ENCODE peak calls at places on chromosomes 4 and X, in seven cellular contexts. W is HEK293T; N is cardiac muscle cell; K is fibroblast of pulmonary artery; Y is putamen; S is IMR-90; Z is stimulated activated CD4-positive, alpha-beta T cell treated with anti-CD3 and anti-CD28 coated beads, Interleukin-4, amount 100 ng/mL, for 1 hour. G is an unnamed sample.

GRCh38 chrX:151815461-151815860 is 80.9 kb downstream of the CNGA2 start:
- DNase-seq in W (no peak), N (peak; percentile 29), K (peak; percentile 14), Y (no peak), S (no peak), Z (no peak), G (no peak)

GRCh38 chr4:167176723-167177367 is 57.4 kb downstream of the SPOCK3 start:
- DNase-seq in W (no peak), N (no peak), K (no peak), Y (no peak), S (no peak), Z (no peak), G (no peak)

GRCh38 chr4:59818656-59819055 is 1381.5 kb upstream of the ADGRL3 start:
- DNase-seq in W (no peak), N (no peak), K (no peak), Y (peak; percentile 27), S (no peak), Z (no peak), G (no peak)

GRCh38 chr4:3112979-3113469 is 38.5 kb downstream of the HTT start:
- DNase-seq in W (no peak), N (peak; percentile 36), K (peak; percentile 58), Y (peak; percentile 22), S (peak; percentile 49), Z (no peak), G (no peak)

GRCh38 chr4:30605616-30606015 is 114.6 kb upstream of the PCDH7 start:
- DNase-seq in W (no peak), N (peak; percentile 58), K (peak; percentile 20), Y (no peak), S (no peak), Z (no peak), G (no peak)

GRCh38 chrX:34810911-34811310 is 131.7 kb upstream of the FAM47B start:
- DNase-seq in W (no peak), N (no peak), K (no peak), Y (no peak), S (no peak), Z (no peak), G (no peak)

GRCh38 chr4:89482248-89482647 is 174.6 kb upstream of the GPRIN3 start:
- DNase-seq in W (peak; percentile 45), N (peak; percentile 54), K (peak; percentile 70), Y (no peak), S (peak; percentile 53), Z (no peak), G (no peak)

GRCh38 chrX:55119712-55120111 is 30.9 kb downstream of the PAGE2 start:
- DNase-seq in W (no peak), N (peak; percentile 22), K (peak; percentile 21), Y (no peak), S (peak; percentile 3), Z (no peak), G (no peak)

GRCh38 chrX:13005671-13006473 is 31.0 kb downstream of the TMSB4X start:
- DNase-seq in W (no peak), N (no peak), K (peak; percentile 29), Y (no peak), S (peak; percentile 70), Z (peak; percentile 18), G (no peak)

GRCh38 chr4:34193451-34194154 is 2050.7 kb downstream of the ARAP2 start:
- DNase-seq in W (no peak), N (peak; percentile 51), K (peak; percentile 49), Y (no peak), S (peak; percentile 50), Z (no peak), G (no peak)

GRCh38 chrX:519741-520140 is 110.8 kb upstream of the SHOX start:
- DNase-seq in W (no peak), N (no peak), K (no peak), Y (no peak), S (no peak), Z (no peak), G (no peak)

GRCh38 chr4:71550220-71551190 is 211.7 kb downstream of the SLC4A4 start:
- DNase-seq in W (no peak), N (peak; percentile 63), K (peak; percentile 32), Y (no peak), S (peak; percentile 84), Z (no peak), G (no peak)

GRCh38 chr4:30068234-30068633 is 651.9 kb upstream of the PCDH7 start:
- DNase-seq in W (peak; percentile 5), N (no peak), K (no peak), Y (no peak), S (no peak), Z (no peak), G (no peak)

GRCh38 chrX:20059467-20060128 is 57.1 kb downstream of the MAP7D2 start:
- DNase-seq in W (no peak), N (no peak), K (no peak), Y (no peak), S (no peak), Z (no peak), G (no peak)

GRCh38 chr4:304987-305680 is at the start of gene ZNF732:
- DNase-seq in W (no peak), N (peak; percentile 87), K (peak; percentile 70), Y (peak; percentile 74), S (peak; percentile 19), Z (no peak), G (no peak)

GRCh38 chr4:80912350-80912749 is 118.2 kb upstream of the BMP3 start:
- DNase-seq in W (no peak), N (no peak), K (no peak), Y (no peak), S (no peak), Z (no peak), G (no peak)

GRCh38 chr4:3302786-3303444 is 10.1 kb downstream of the RGS12 start:
- DNase-seq in W (no peak), N (no peak), K (no peak), Y (no peak), S (no peak), Z (no peak), G (peak; percentile 43)

GRCh38 chrX:86047174-86047991 is at the start of gene CHM:
- DNase-seq in W (peak; percentile 79), N (peak; percentile 87), K (peak; percentile 88), Y (peak; percentile 86), S (peak; percentile 84), Z (peak; percentile 44), G (peak; percentile 81)

GRCh38 chrX:33434256-33435092 is 223.1 kb upstream of the DMD start:
- DNase-seq in W (peak; percentile 46), N (peak; percentile 37), K (peak; percentile 51), Y (peak; percentile 22), S (peak; percentile 37), Z (peak; percentile 12), G (peak; percentile 21)

GRCh38 chr4:165393704-165394103 is 14.9 kb downstream of the CPE start:
- DNase-seq in W (no peak), N (no peak), K (no peak), Y (no peak), S (no peak), Z (no peak), G (no peak)

GRCh38 chr4:127997534-127998388 is 32.6 kb downstream of the ABHD18 start:
- DNase-seq in W (no peak), N (peak; percentile 58), K (peak; percentile 64), Y (peak; percentile 7), S (peak; percentile 63), Z (peak; percentile 8), G (no peak)

G was measured in Peyer's patch.